ENCODE peak calls at places on chromosomes 4 and X, in nine cellular contexts. Z is left ventricle myocardium inferior; J is CD4-positive, CD25-positive, alpha-beta regulatory T cell; Y is IMR-90; G is GM23248; P is body of pancreas; O is CD8-positive, alpha-beta T cell; R is RWPE2; Q is neural progenitor cell. S is an unnamed sample. For H3K4me1 and H3K36me3, the result is how much of the 10 kb centered on the place peaks cover.

GRCh38 chr4:73603307-73603710 is 16.9 kb downstream of the RASSF6 start:
- DNase-seq in Z (no peak), J (no peak), Y (peak), G (no peak), P (peak), O (no peak), R (no peak), Q (no peak), S (no peak)

GRCh38 chr4:13640149-13640671 is 12.7 kb upstream of the BOD1L1 start:
- DNase-seq in Z (no peak), J (no peak), Y (peak), G (peak), P (no peak), O (no peak), R (peak), Q (peak), S (no peak)

GRCh38 chr4:158850800-158851644 is 82.2 kb downstream of the FNIP2 start:
- DNase-seq in Z (no peak), J (peak), Y (peak), G (peak), P (no peak), O (no peak), R (no peak), Q (no peak), S (peak)

GRCh38 chr4:113146876-113147358 is 97.5 kb downstream of the ANK2 start:
- DNase-seq in Z (no peak), J (peak), Y (no peak), G (peak), P (peak), O (no peak), R (no peak), Q (no peak), S (peak)

GRCh38 chrX:45992402-45993123 is 552.7 kb downstream of the ZNF674 start:
- DNase-seq in Z (no peak), J (no peak), Y (no peak), G (no peak), P (no peak), O (no peak), R (no peak), Q (no peak), S (no peak)

GRCh38 chr4:118032691-118033090 is 1.6 kb upstream of the NDST3 start:
- DNase-seq in Z (no peak), J (no peak), Y (peak), G (no peak), P (no peak), O (no peak), R (no peak), Q (no peak), S (peak)

GRCh38 chrX:119758682-119759332 is 419 bp downstream of the SOWAHD start:
- DNase-seq in Z (peak), J (peak), Y (no peak), G (peak), P (peak), O (no peak), R (no peak), Q (peak), S (peak)

GRCh38 chrX:102599950-102600579 is 750 bp downstream of the ARMCX5 start:
- DNase-seq in Z (no peak), J (no peak), Y (peak), G (peak), P (no peak), O (no peak), R (no peak), Q (no peak), S (peak)

GRCh38 chr4:81919238-81919637 is 447.5 kb upstream of the RASGEF1B start:
- DNase-seq in Z (no peak), J (peak), Y (peak), G (peak), P (no peak), O (no peak), R (no peak), Q (peak), S (peak)

GRCh38 chrX:40278340-40279090 is 180.8 kb upstream of the BCOR start:
- DNase-seq in Z (no peak), J (peak), Y (no peak), G (no peak), P (no peak), O (peak), R (no peak), Q (no peak), S (no peak)

GRCh38 chr4:73814679-73815078 is 21.8 kb upstream of the CXCL6 start:
- DNase-seq in Z (no peak), J (no peak), Y (no peak), G (no peak), P (no peak), O (no peak), R (no peak), Q (no peak), S (no peak)

GRCh38 chr4:85968945-85969830 is 390.7 kb downstream of the MAPK10 start:
- DNase-seq in Z (no peak), J (peak), Y (peak), G (peak), P (no peak), O (no peak), R (no peak), Q (peak), S (peak)

GRCh38 chr4:110087116-110087708 is 111.2 kb downstream of the ELOVL6 start:
- DNase-seq in Z (no peak), J (no peak), Y (peak), G (peak), P (no peak), O (no peak), R (no peak), Q (no peak), S (peak)

GRCh38 chrX:45774961-45775360 is 574.3 kb upstream of the DIPK2B start:
- DNase-seq in Z (no peak), J (no peak), Y (peak), G (peak), P (no peak), O (no peak), R (no peak), Q (no peak), S (peak)

GRCh38 chr4:150257338-150257737 is 179.1 kb downstream of the DCLK2 start:
- DNase-seq in Z (no peak), J (no peak), Y (no peak), G (no peak), P (no peak), O (no peak), R (no peak), Q (no peak), S (no peak)

GRCh38 chrX:78514852-78515251 is 144.3 kb downstream of the RTL3 start:
- DNase-seq in Z (no peak), J (peak), Y (no peak), G (no peak), P (no peak), O (no peak), R (no peak), Q (peak), S (no peak)

GRCh38 chrX:13381514-13381913 is 61.7 kb upstream of the ATXN3L start:
- DNase-seq in Z (no peak), J (no peak), Y (peak), G (peak), P (no peak), O (no peak), R (no peak), Q (no peak), S (no peak)

GRCh38 chr4:168218663-168219062 is 99.9 kb downstream of the DDX60 start:
- DNase-seq in Z (no peak), J (no peak), Y (peak), G (peak), P (no peak), O (no peak), R (no peak), Q (no peak), S (peak)

GRCh38 chr4:20490734-20491133 is 209.5 kb upstream of the PACRGL start:
- DNase-seq in Z (no peak), J (no peak), Y (no peak), G (no peak), P (no peak), O (no peak), R (no peak), Q (no peak), S (no peak)

GRCh38 chr4:5782829-5783476 is 72.0 kb downstream of the EVC start:
- DNase-seq in Z (no peak), J (no peak), Y (no peak), G (no peak), P (peak), O (no peak), R (no peak), Q (no peak), S (no peak)

GRCh38 chr4:136741468-136741867 is 790.8 kb downstream of the PCDH18 start:
- DNase-seq in Z (no peak), J (no peak), Y (peak), G (no peak), P (no peak), O (no peak), R (no peak), Q (no peak), S (peak)

GRCh38 chr4:121373841-121374240 is 7.0 kb downstream of the QRFPR start:
- DNase-seq in Z (no peak), J (no peak), Y (no peak), G (no peak), P (no peak), O (no peak), R (no peak), Q (no peak), S (no peak)

GRCh38 chr4:105921301-105921700 is 26.0 kb downstream of the NPNT start:
- DNase-seq in Z (no peak), J (no peak), Y (no peak), G (no peak), P (no peak), O (no peak), R (no peak), Q (no peak), S (no peak)

GRCh38 chrX:21926527-21927278 is 13.8 kb upstream of the SMS start:
- DNase-seq in Z (no peak), J (peak), Y (peak), G (peak), P (no peak), O (no peak), R (no peak), Q (no peak), S (peak)

GRCh38 chrX:50707376-50707775 is 106.6 kb downstream of the SHROOM4 start:
- DNase-seq in Z (no peak), J (no peak), Y (no peak), G (no peak), P (peak), O (no peak), R (no peak), Q (no peak), S (peak)

GRCh38 chr4:169557061-169557636 is 55.2 kb downstream of the NEK1 start:
- DNase-seq in Z (no peak), J (no peak), Y (peak), G (no peak), P (no peak), O (no peak), R (no peak), Q (no peak), S (peak)

GRCh38 chr4:2451036-2451520 is 17.8 kb upstream of the RNF4 start:
- DNase-seq in Z (no peak), J (no peak), Y (no peak), G (no peak), P (no peak), O (no peak), R (no peak), Q (no peak), S (no peak)

GRCh38 chr4:151685303-151685702 is 75.5 kb downstream of the GATB start:
- DNase-seq in Z (peak), J (no peak), Y (no peak), G (no peak), P (no peak), O (no peak), R (no peak), Q (no peak), S (no peak)

GRCh38 chrX:1483843-1484637 is 31.3 kb upstream of the ASMTL start:
- DNase-seq in Z (no peak), J (no peak), Y (no peak), G (no peak), P (no peak), O (no peak), R (no peak), Q (no peak), S (no peak)
- H3K4me1 ChIP-seq in Z (under half), J (under half), Y (under half), G (under half), P (under half), O (under half), R (under half), Q (under half), S (under half)

GRCh38 chr4:16169491-16169890 is 56.8 kb downstream of the TAPT1 start:
- DNase-seq in Z (no peak), J (no peak), Y (no peak), G (no peak), P (no peak), O (no peak), R (no peak), Q (no peak), S (peak)

GRCh38 chr4:16168144-16168543 is 58.1 kb downstream of the TAPT1 start:
- DNase-seq in Z (no peak), J (no peak), Y (no peak), G (no peak), P (no peak), O (no peak), R (no peak), Q (no peak), S (no peak)

GRCh38 chr4:16168710-16169388 is 57.4 kb downstream of the TAPT1 start:
- DNase-seq in Z (no peak), J (no peak), Y (no peak), G (no peak), P (no peak), O (no peak), R (no peak), Q (no peak), S (no peak)

GRCh38 chr4:16176621-16177020 is 49.6 kb downstream of the TAPT1 start:
- DNase-seq in Z (no peak), J (no peak), Y (no peak), G (no peak), P (no peak), O (no peak), R (no peak), Q (no peak), S (no peak)

DNA sequence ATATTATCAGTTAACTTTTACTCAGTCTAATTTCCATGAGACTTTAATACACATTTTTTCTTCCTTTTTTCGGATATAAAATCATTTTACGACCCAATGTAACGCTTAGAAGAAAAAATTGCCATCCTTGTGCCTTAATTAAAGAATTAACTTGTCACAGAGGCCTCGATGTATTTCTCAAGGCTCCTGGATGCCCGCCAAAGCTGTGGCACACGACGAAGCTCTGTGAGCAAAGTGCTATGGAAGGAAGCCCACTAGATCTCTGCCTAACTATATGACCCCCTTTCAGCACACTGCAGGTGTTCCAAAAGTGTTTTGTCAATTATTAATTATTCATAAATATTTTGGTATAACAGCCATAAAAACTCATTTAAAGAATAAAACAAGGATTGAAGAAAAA is 54.4 kb downstream of the TAPT1 start:
- DNase-seq in Z (no peak), J (no peak), Y (no peak), G (no peak), P (peak), O (no peak), R (no peak), Q (no peak), S (no peak)
- H3K36me3 ChIP-seq in Z (half or more), J (half or more), Y (under half), G (under half), P (under half), O (under half), R (half or more), Q (under half), S (under half)

DNA sequence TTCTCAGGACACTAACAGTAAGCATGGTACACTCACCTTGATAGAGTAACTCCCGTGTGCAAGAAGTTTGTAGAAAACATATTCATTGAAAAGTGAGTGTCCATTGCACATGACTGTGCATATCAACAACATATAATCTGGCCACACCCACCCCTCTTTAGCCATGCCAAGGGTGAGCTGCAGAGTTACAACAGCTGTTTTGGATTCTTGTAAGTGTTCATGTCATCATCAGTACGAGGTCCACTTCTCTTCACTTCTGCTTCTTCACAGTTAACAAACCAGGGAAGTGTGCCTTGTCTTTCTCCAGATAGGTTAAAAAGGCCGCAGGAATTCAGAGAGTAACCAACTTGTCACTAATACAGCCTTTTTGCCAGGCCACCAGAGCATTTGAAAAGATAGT is 116.6 kb downstream of the IRF2 start:
- DNase-seq in Z (no peak), J (no peak), Y (no peak), G (no peak), P (no peak), O (no peak), R (no peak), Q (no peak), S (no peak)
- H3K4me1 ChIP-seq in Z (under half), J (under half), Y (under half), G (under half), P (under half), O (under half), R (under half), Q (under half), S (under half)

DNA sequence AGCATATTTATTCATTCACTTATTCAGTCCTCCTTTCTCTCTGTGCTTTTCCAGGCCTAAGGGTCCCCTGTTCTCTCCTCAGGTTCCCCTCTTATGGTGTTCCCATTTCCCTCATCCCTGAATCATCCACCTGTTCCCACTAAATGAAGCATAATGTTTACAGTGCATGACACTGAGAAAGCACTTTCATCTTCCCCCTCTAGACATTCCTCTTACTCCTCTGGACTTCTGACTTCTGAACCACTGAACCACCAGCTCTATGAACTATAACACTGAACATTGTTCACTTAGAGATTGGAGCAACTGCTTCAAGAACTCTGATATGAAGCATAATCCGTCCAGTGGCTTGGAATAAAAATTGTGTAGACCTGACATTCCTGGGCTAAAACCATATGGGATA is 59.5 kb downstream of the CD38 start:
- DNase-seq in Z (no peak), J (no peak), Y (no peak), G (no peak), P (no peak), O (no peak), R (no peak), Q (no peak), S (no peak)
- H3K36me3 ChIP-seq in Z (under half), J (under half), Y (under half), G (under half), P (under half), O (under half), R (under half), Q (under half), S (under half)

GRCh38 chr4:1033840-1034551 is 22.6 kb downstream of the FGFRL1 start:
- DNase-seq in Z (peak), J (no peak), Y (peak), G (peak), P (no peak), O (no peak), R (no peak), Q (no peak), S (peak)
- H3K4me1 ChIP-seq in Z (under half), J (under half), Y (under half), G (under half), P (under half), O (under half), R (under half), Q (under half), S (under half)

GRCh38 chr4:39706829-39707511 is 9.0 kb downstream of the UBE2K start:
- DNase-seq in Z (no peak), J (peak), Y (no peak), G (peak), P (no peak), O (no peak), R (no peak), Q (no peak), S (no peak)
- H3K36me3 ChIP-seq in Z (under half), J (under half), Y (under half), G (under half), P (under half), O (under half), R (under half), Q (under half), S (under half)

GRCh38 chr4:48133668-48134444 is at the start of gene TXK:
- DNase-seq in Z (no peak), J (peak), Y (peak), G (no peak), P (no peak), O (no peak), R (no peak), Q (no peak), S (peak)
- H3K4me1 ChIP-seq in Z (under half), J (half or more), Y (under half), G (under half), P (under half), O (half or more), R (under half), Q (under half), S (under half)

S was measured in endothelial cell of umbilical vein.